ENCODE peak calls at places on chromosomes 11 and 22, in six cellular contexts. One of them, this sample, is unnamed.
A peak's percentile ranks its signal among the peaks of the same experiment; 100 is the strongest.

GRCh38 chr11:111986589-111986988 is 38.6 kb upstream of the DLAT start:
- DNase-seq in COR-L47: no peak
- DNase-seq in frontal cortex: no peak
- DNase-seq in neural crest cell: no peak
- DNase-seq in RWPE1: no peak
- DNase-seq in activated T-cell treated with anti-CD3 and anti-CD28 coated beads for 24 hours: no peak
- DNase-seq in this sample: no peak

GRCh38 chr22:44735518-44736428 is 16.6 kb upstream of the ARHGAP8 start:
- DNase-seq in neural crest cell: peak; percentile 96
- DNase-seq in activated T-cell treated with anti-CD3 and anti-CD28 coated beads for 24 hours: peak; percentile 73
- DNase-seq in RWPE1: peak; percentile 51
- DNase-seq in frontal cortex: peak; percentile 85
- DNase-seq in COR-L47: peak; percentile 35
- DNase-seq in this sample: peak; percentile 13

GRCh38 chr11:75918295-75918694 is 103.3 kb downstream of the UVRAG start:
- DNase-seq in RWPE1: no peak
- DNase-seq in frontal cortex: no peak
- DNase-seq in COR-L47: no peak
- DNase-seq in activated T-cell treated with anti-CD3 and anti-CD28 coated beads for 24 hours: no peak
- DNase-seq in neural crest cell: no peak
- DNase-seq in this sample: no peak

GRCh38 chr11:93521086-93521485 is 22.1 kb downstream of the SMCO4 start:
- DNase-seq in activated T-cell treated with anti-CD3 and anti-CD28 coated beads for 24 hours: no peak
- DNase-seq in frontal cortex: no peak
- DNase-seq in RWPE1: no peak
- DNase-seq in COR-L47: no peak
- DNase-seq in neural crest cell: no peak
- DNase-seq in this sample: no peak

GRCh38 chr22:43088616-43088978 is 594 bp downstream of the TTLL1 start:
- DNase-seq in neural crest cell: no peak
- DNase-seq in frontal cortex: no peak
- DNase-seq in activated T-cell treated with anti-CD3 and anti-CD28 coated beads for 24 hours: no peak
- DNase-seq in COR-L47: no peak
- DNase-seq in RWPE1: no peak
- DNase-seq in this sample: no peak

GRCh38 chr11:69874984-69875673 is 55.9 kb upstream of the FGF3 start:
- DNase-seq in COR-L47: no peak
- DNase-seq in RWPE1: no peak
- DNase-seq in frontal cortex: no peak
- DNase-seq in activated T-cell treated with anti-CD3 and anti-CD28 coated beads for 24 hours: no peak
- DNase-seq in neural crest cell: no peak
- DNase-seq in this sample: no peak

GRCh38 chr11:1139441-1140066 is 18.2 kb upstream of the MUC5AC start:
- DNase-seq in activated T-cell treated with anti-CD3 and anti-CD28 coated beads for 24 hours: no peak
- DNase-seq in neural crest cell: no peak
- DNase-seq in RWPE1: no peak
- DNase-seq in frontal cortex: no peak
- DNase-seq in COR-L47: no peak
- DNase-seq in this sample: no peak

GRCh38 chr11:111312076-111312475 is 13.7 kb downstream of the POU2AF3 start:
- DNase-seq in COR-L47: no peak
- DNase-seq in neural crest cell: no peak
- DNase-seq in RWPE1: no peak
- DNase-seq in frontal cortex: no peak
- DNase-seq in activated T-cell treated with anti-CD3 and anti-CD28 coated beads for 24 hours: no peak
- DNase-seq in this sample: no peak

GRCh38 chr22:35919002-35919542 is 109.6 kb downstream of the RBFOX2 start:
- DNase-seq in activated T-cell treated with anti-CD3 and anti-CD28 coated beads for 24 hours: no peak
- DNase-seq in RWPE1: no peak
- DNase-seq in COR-L47: no peak
- DNase-seq in frontal cortex: no peak
- DNase-seq in neural crest cell: no peak
- DNase-seq in this sample: no peak

GRCh38 chr11:91404344-91404743 is 820.3 kb upstream of the FAT3 start:
- DNase-seq in frontal cortex: no peak
- DNase-seq in activated T-cell treated with anti-CD3 and anti-CD28 coated beads for 24 hours: no peak
- DNase-seq in neural crest cell: no peak
- DNase-seq in RWPE1: no peak
- DNase-seq in COR-L47: no peak
- DNase-seq in this sample: no peak

GRCh38 chr22:16957781-16958180 is 50.2 kb downstream of the GAB4 start:
- DNase-seq in RWPE1: no peak
- DNase-seq in frontal cortex: no peak
- DNase-seq in neural crest cell: no peak
- DNase-seq in activated T-cell treated with anti-CD3 and anti-CD28 coated beads for 24 hours: no peak
- DNase-seq in COR-L47: no peak
- DNase-seq in this sample: no peak

GRCh38 chr11:11993814-11994213 is 14.6 kb downstream of the DKK3 start:
- DNase-seq in RWPE1: peak; percentile 82
- DNase-seq in frontal cortex: peak; percentile 46
- DNase-seq in activated T-cell treated with anti-CD3 and anti-CD28 coated beads for 24 hours: no peak
- DNase-seq in COR-L47: no peak
- DNase-seq in neural crest cell: no peak
- DNase-seq in this sample: no peak